ENCODE peak calls at places on chromosomes 5 and 9, in four cellular contexts. Y is PC-9, C is HEK293T, L is lower lobe of right lung. Z is an unnamed sample.

GRCh38 chr5:124162782-124163532 is 583.5 kb downstream of the ZNF608 start:
- DNase-seq in Y (no peak), C (no peak), L (no peak), Z (no peak)

GRCh38 chr9:86943223-86943870 is 4.0 kb downstream of the GAS1 start:
- DNase-seq in Y (no peak), C (no peak), L (no peak), Z (no peak)

GRCh38 chr5:111469905-111470304 is 42.4 kb downstream of the STARD4 start:
- DNase-seq in Y (no peak), C (no peak), L (no peak), Z (no peak)

GRCh38 chr5:143126121-143127019 is 277.1 kb downstream of the NR3C1 start:
- DNase-seq in Y (no peak), C (no peak), L (no peak), Z (no peak)

GRCh38 chr5:9356306-9356942 is 189.5 kb downstream of the SEMA5A start:
- DNase-seq in Y (no peak), C (no peak), L (no peak), Z (no peak)

GRCh38 chr5:174520420-174521396 is 203.7 kb upstream of the MSX2 start:
- DNase-seq in Y (peak; percentile 44), C (peak; percentile 56), L (no peak), Z (peak; percentile 70)

GRCh38 chr5:137019229-137019628 is 479.9 kb downstream of the SPOCK1 start:
- DNase-seq in Y (no peak), C (no peak), L (no peak), Z (no peak)

GRCh38 chr9:115267788-115268187 is 149.8 kb upstream of the TNC start:
- DNase-seq in Y (no peak), C (no peak), L (no peak), Z (peak; percentile 40)

GRCh38 chr9:118595719-118596305 is 773.4 kb downstream of the BRINP1 start:
- DNase-seq in Y (peak; percentile 48), C (peak; percentile 14), L (no peak), Z (peak; percentile 41)